ENCODE peak calls at places on chromosomes 5 and 9, in six cellular contexts. V is HCT116, I is transverse colon, A is H1, W is stomach, J is GM12878. F is an unnamed sample. For H3K9me3, the result is how much of the 10 kb centered on the place peaks cover.

GRCh38 chr5:45484781-45485180 is 211.4 kb downstream of the HCN1 start:
- DNase-seq in V (no peak), I (no peak), A (no peak), W (no peak), J (no peak), F (no peak)

GRCh38 chr9:19615036-19615435 is 173.8 kb downstream of the SLC24A2 start:
- DNase-seq in V (no peak), I (no peak), A (no peak), W (no peak), J (no peak), F (no peak)

GRCh38 chr9:121280715-121281613 is 13.0 kb downstream of the GSN start:
- DNase-seq in V (no peak), I (no peak), A (no peak), W (no peak), J (no peak), F (no peak)

GRCh38 chr9:121277518-121278275 is 9.7 kb downstream of the GSN start:
- DNase-seq in V (no peak), I (no peak), A (no peak), W (no peak), J (no peak), F (no peak)

GRCh38 chr9:124358617-124359016 is 56.6 kb downstream of the PSMB7 start:
- DNase-seq in V (no peak), I (no peak), A (no peak), W (no peak), J (no peak), F (no peak)

GRCh38 chr5:86880785-86881492 is 263.2 kb downstream of the COX7C start:
- DNase-seq in V (peak), I (peak), A (peak), W (no peak), J (peak), F (no peak)

GRCh38 chr9:84917366-84918063 is 248.0 kb downstream of the NTRK2 start:
- DNase-seq in V (no peak), I (peak), A (no peak), W (no peak), J (no peak), F (no peak)

GRCh38 chr5:121485261-121485660 is 366.4 kb upstream of the FTMT start:
- DNase-seq in V (no peak), I (no peak), A (no peak), W (no peak), J (no peak), F (no peak)

GRCh38 chr9:112084334-112084733 is 90.8 kb downstream of the SUSD1 start:
- DNase-seq in V (no peak), I (no peak), A (no peak), W (no peak), J (no peak), F (no peak)

GRCh38 chr5:83551826-83552225 is 80.3 kb downstream of the VCAN start:
- DNase-seq in V (no peak), I (no peak), A (no peak), W (no peak), J (no peak), F (no peak)

GRCh38 chr5:135191084-135191826 is 157.2 kb upstream of the PITX1 start:
- DNase-seq in V (peak), I (peak), A (peak), W (peak), J (no peak), F (peak)

GRCh38 chr5:139809331-139809810 is 13.8 kb downstream of the PSD2 start:
- DNase-seq in V (no peak), I (no peak), A (no peak), W (no peak), J (no peak), F (no peak)

GRCh38 chr5:53436480-53437191 is 43.8 kb upstream of the FST start:
- DNase-seq in V (no peak), I (no peak), A (no peak), W (no peak), J (no peak), F (no peak)

GRCh38 chr5:81854485-81854884 is 103.6 kb upstream of the SSBP2 start:
- DNase-seq in V (no peak), I (no peak), A (no peak), W (no peak), J (no peak), F (no peak)

GRCh38 chr9:121685146-121685794 is 33.8 kb downstream of the DAB2IP start:
- DNase-seq in V (no peak), I (no peak), A (no peak), W (no peak), J (no peak), F (no peak)

GRCh38 chr5:146341854-146342253 is 3.2 kb downstream of the POU4F3 start:
- DNase-seq in V (no peak), I (no peak), A (no peak), W (no peak), J (no peak), F (no peak)

GRCh38 chr5:114581136-114581535 is 219.3 kb downstream of the KCNN2 start:
- DNase-seq in V (no peak), I (no peak), A (no peak), W (no peak), J (no peak), F (no peak)

GRCh38 chr5:180803181-180804128 is 849 bp upstream of the MGAT1 start:
- DNase-seq in V (no peak), I (peak), A (no peak), W (peak), J (peak), F (peak)

GRCh38 chr9:21334603-21334968 is 618 bp downstream of the KLHL9 start:
- DNase-seq in V (no peak), I (no peak), A (no peak), W (no peak), J (no peak), F (no peak)

GRCh38 chr5:68482199-68482598 is 266.6 kb downstream of the PIK3R1 start:
- DNase-seq in V (no peak), I (no peak), A (no peak), W (no peak), J (no peak), F (no peak)

GRCh38 chr9:73714294-73714693 is 562.6 kb downstream of the ANXA1 start:
- DNase-seq in V (no peak), I (no peak), A (no peak), W (no peak), J (no peak), F (no peak)

GRCh38 chr5:176865964-176866363 is 33.2 kb downstream of the HK3 start:
- DNase-seq in V (no peak), I (no peak), A (no peak), W (no peak), J (no peak), F (no peak)

GRCh38 chr5:66209350-66209749 is 65.2 kb downstream of the SREK1 start:
- DNase-seq in V (peak), I (no peak), A (no peak), W (no peak), J (no peak), F (no peak)

GRCh38 chr5:173812811-173813550 is 75.2 kb upstream of the CPEB4 start:
- DNase-seq in V (no peak), I (no peak), A (no peak), W (no peak), J (no peak), F (no peak)

GRCh38 chr9:26066237-26066636 is 388.0 kb upstream of the TUSC1 start:
- DNase-seq in V (no peak), I (no peak), A (no peak), W (no peak), J (no peak), F (no peak)

GRCh38 chr5:41193462-41194166 is 19.7 kb downstream of the C6 start:
- DNase-seq in V (no peak), I (peak), A (no peak), W (peak), J (no peak), F (peak)

GRCh38 chr5:72123764-72124163 is 16.5 kb downstream of the MAP1B start:
- DNase-seq in V (no peak), I (no peak), A (no peak), W (no peak), J (no peak), F (no peak)

GRCh38 chr5:72117281-72117680 is 10.0 kb downstream of the MAP1B start:
- DNase-seq in V (no peak), I (no peak), A (no peak), W (no peak), J (no peak), F (no peak)

GRCh38 chr5:72121753-72122445 is 14.6 kb downstream of the MAP1B start:
- DNase-seq in V (no peak), I (no peak), A (no peak), W (no peak), J (no peak), F (no peak)

GRCh38 chr5:72122619-72123018 is 15.3 kb downstream of the MAP1B start:
- DNase-seq in V (no peak), I (no peak), A (no peak), W (no peak), J (no peak), F (no peak)

DNA sequence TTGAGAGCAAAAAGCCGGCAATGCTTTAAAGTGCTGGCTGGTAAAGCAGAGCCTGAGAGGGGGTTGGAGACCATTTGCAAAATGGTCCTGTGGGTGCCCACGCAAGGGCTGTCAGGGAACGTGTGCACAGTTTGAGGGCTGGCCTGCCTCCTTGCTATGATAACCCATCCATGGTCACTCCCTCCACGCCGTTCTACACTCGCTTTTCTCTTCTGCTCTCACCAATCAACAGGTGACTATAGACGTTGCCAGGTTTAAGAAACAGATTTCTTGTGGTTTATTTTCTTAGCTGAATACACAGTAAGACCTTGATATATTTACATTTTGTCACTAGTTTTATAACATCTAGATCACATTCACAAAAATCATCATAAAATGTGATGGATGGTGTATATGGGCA is 13.8 kb downstream of the MAP1B start:
- DNase-seq in V (no peak), I (no peak), A (no peak), W (no peak), J (no peak), F (no peak)
- TF ChIP-seq POLR2AphosphoS5 in V (no peak), I (no peak), A (no peak), W (no peak), J (no peak), F (no peak)

GRCh38 chr9:130791279-130791894 is 43.7 kb upstream of the ABL1 start:
- DNase-seq in V (no peak), I (no peak), A (no peak), W (no peak), J (no peak), F (no peak)
- H3K27ac ChIP-seq in V (no peak), I (no peak), A (no peak), W (no peak), J (peak), F (no peak)

DNA sequence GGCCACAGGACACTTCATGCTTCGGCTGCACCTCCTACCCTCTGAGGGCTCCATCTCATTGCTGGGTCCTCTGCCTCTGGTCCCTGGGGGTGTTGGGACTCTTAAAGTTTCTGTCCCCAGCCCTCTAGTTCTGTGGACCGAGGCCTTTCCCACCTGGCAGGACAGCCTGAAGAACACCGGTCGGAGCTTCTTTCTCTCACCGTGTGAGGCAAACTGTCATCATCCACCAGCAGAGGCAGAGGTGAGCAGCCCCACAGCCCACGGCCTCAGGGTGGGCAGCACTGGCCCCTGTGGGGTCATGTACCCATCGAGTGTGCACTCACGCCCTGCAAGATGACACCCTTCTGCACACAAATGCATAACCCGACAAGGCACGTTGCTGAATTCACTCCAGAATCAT is 49.9 kb downstream of the IRX2 start:
- DNase-seq in V (no peak), I (no peak), A (no peak), W (no peak), J (no peak), F (peak)
- H3K9me3 ChIP-seq in V (under half), I (under half), A (under half), W (under half), J (under half), F (under half)

DNA sequence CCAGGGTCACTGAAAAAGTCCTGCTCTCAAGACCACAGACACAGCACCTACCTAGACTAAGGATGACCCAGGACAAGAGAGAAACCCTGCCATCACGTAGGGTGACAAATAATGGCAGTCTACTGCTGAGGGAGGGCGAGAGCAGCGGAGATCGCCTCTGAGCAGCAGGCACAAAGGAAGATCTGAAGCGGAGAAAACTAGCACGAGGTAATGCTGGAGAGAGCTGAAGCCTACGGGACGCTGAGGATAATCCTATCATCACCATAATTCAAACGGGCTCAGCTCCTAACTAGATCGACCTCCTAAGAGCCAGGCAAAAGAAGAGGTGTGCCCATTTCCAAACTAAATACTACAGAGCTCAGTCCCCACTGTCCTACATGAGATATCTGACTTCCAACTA is 41.3 kb downstream of the FBXO10 start:
- DNase-seq in V (no peak), I (no peak), A (no peak), W (no peak), J (no peak), F (no peak)
- TF ChIP-seq POLR2AphosphoS5 in V (no peak), I (no peak), A (no peak), W (no peak), J (no peak), F (no peak)

DNA sequence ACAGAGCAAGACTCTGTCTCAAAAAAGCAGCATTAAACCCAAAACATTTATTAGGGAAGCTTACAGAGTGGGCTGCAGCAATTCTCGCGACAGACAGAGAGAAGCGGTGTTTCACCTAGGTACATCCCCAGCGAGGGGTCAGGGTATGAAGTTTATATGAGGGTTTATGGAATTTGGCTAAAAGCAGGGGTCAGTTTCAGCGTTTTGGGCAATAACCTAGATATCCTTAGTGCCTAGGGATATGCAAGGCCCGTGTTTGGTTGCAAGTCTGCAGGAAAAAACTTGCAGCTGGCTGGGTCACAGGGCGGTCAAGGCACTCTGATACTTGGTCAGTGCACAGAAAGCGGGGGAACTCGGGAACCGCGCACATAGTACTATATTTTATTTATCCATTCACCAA is 649 bp upstream of the GLE1 start:
- DNase-seq in V (no peak), I (peak), A (no peak), W (no peak), J (no peak), F (no peak)
- H3K27ac ChIP-seq in V (peak), I (peak), A (no peak), W (peak), J (no peak), F (peak)

GRCh38 chr5:56893251-56893951 is 16.0 kb upstream of the SETD9 start:
- DNase-seq in V (no peak), I (no peak), A (no peak), W (no peak), J (no peak), F (no peak)

GRCh38 chr5:56900858-56901578 is 8.4 kb upstream of the SETD9 start:
- DNase-seq in V (peak), I (no peak), A (peak), W (no peak), J (no peak), F (no peak)

GRCh38 chr5:56896761-56897160 is 12.6 kb upstream of the SETD9 start:
- DNase-seq in V (no peak), I (no peak), A (no peak), W (no peak), J (no peak), F (no peak)

GRCh38 chr5:56900395-56900794 is 9.0 kb upstream of the SETD9 start:
- DNase-seq in V (no peak), I (no peak), A (no peak), W (no peak), J (no peak), F (no peak)

DNA sequence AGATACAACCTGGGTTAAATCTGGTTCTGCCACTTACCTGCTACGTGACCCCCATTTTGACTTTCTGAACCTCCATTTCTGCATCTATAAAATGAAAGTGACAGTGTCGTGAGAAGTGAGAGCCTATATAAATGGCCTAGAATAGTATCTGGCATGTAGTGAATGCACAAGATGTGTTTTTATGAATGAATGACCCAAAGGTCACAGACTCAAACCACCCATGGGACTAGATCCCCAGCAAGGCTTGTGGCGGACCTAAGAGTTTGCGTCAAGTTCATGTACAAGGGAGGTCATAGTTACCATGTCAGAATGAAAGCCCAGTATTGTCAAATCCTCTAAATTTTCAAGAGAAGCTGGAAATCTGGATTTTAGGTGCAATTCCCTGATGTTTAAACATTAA is 11.2 kb upstream of the SETD9 start:
- DNase-seq in V (no peak), I (no peak), A (no peak), W (no peak), J (no peak), F (no peak)
- H3K9me3 ChIP-seq in V (under half), I (under half), A (under half), W (under half), J (under half), F (under half)

GRCh38 chr9:89359018-89359417 is 40.7 kb downstream of the SECISBP2 start:
- DNase-seq in V (no peak), I (no peak), A (no peak), W (no peak), J (no peak), F (no peak)
- TF ChIP-seq POLR2AphosphoS5 in V (no peak), I (no peak), A (no peak), W (no peak), J (no peak), F (no peak)

GRCh38 chr9:8451146-8451545 is 651.6 kb upstream of the DMAC1 start:
- DNase-seq in V (no peak), I (no peak), A (no peak), W (no peak), J (no peak), F (no peak)

GRCh38 chr9:8448226-8448625 is 648.6 kb upstream of the DMAC1 start:
- DNase-seq in V (no peak), I (no peak), A (no peak), W (no peak), J (no peak), F (no peak)

DNA sequence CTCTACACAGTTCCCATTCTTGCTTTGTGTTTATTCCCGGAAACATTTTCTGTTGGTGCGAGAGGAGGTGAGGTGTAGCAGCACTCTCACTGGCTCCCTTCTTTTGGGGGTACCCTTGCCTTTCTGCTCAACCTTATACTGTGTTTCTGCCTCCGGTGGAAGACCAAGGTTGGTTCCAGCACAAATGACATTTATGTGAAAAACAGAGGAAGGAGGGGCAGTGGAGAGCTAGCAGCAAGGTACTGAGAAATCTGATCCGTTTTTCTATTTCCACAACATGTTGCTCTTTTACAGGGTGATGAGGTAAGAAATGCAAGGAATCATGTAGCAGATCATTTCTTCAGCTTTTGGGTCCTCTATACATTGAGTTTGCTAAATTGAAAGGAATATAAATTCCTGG is 648.0 kb upstream of the DMAC1 start:
- DNase-seq in V (no peak), I (no peak), A (no peak), W (no peak), J (no peak), F (no peak)
- H3K27ac ChIP-seq in V (no peak), I (no peak), A (no peak), W (no peak), J (no peak), F (no peak)

GRCh38 chr5:158498959-158499679 is 600.6 kb downstream of the EBF1 start:
- DNase-seq in V (no peak), I (no peak), A (no peak), W (no peak), J (no peak), F (no peak)

GRCh38 chr5:158506648-158507047 is 593.1 kb downstream of the EBF1 start:
- DNase-seq in V (no peak), I (no peak), A (no peak), W (no peak), J (no peak), F (no peak)

GRCh38 chr5:158499680-158499998 is 600.1 kb downstream of the EBF1 start:
- DNase-seq in V (no peak), I (no peak), A (no peak), W (no peak), J (no peak), F (no peak)

GRCh38 chr5:158500019-158500418 is 599.7 kb downstream of the EBF1 start:
- DNase-seq in V (no peak), I (no peak), A (no peak), W (no peak), J (no peak), F (no peak)

GRCh38 chr5:158502686-158503085 is 597.0 kb downstream of the EBF1 start:
- DNase-seq in V (no peak), I (no peak), A (no peak), W (no peak), J (no peak), F (no peak)
- H3K9me3 ChIP-seq in V (under half), I (under half), A (under half), W (under half), J (under half), F (under half)

GRCh38 chr9:98097836-98098235 is 21.2 kb downstream of the TRIM14 start:
- DNase-seq in V (no peak), I (peak), A (no peak), W (no peak), J (no peak), F (no peak)
- TF ChIP-seq POLR2AphosphoS5 in V (no peak), I (no peak), A (no peak), W (no peak), J (no peak), F (no peak)

F was measured in sigmoid colon.